ENCODE peak calls at places on chromosome 11, in eight cellular contexts. B is hepatocyte, F is left ventricle myocardium inferior, R is SK-N-SH, M is body of pancreas, J is transverse colon, U is ovary, X is stomach. Z is an unnamed sample. For H3K9me3, the result is how much of the 10 kb centered on the place peaks cover.

GRCh38 chr11:62153087-62153395 is 29.2 kb downstream of the INCENP start:
- DNase-seq in M (no peak), U (no peak), X (no peak), F (no peak), B (no peak), J (no peak), R (no peak), Z (no peak)

GRCh38 chr11:79626135-79626748 is 185.4 kb upstream of the TENM4 start:
- DNase-seq in X (no peak), B (no peak), R (no peak), J (no peak), M (no peak), U (no peak), F (no peak), Z (no peak)

GRCh38 chr11:68798221-68798813 is 43.4 kb downstream of the CPT1A start:
- DNase-seq in X (no peak), J (peak), M (no peak), R (peak), B (no peak), U (no peak), F (no peak), Z (peak)

GRCh38 chr11:122695076-122695620 is 39.6 kb downstream of the UBASH3B start:
- DNase-seq in M (no peak), B (no peak), F (no peak), U (no peak), X (no peak), J (no peak), R (no peak), Z (no peak)

GRCh38 chr11:98194611-98195010 is 826.1 kb upstream of the CNTN5 start:
- DNase-seq in J (no peak), M (no peak), U (no peak), B (no peak), X (no peak), F (no peak), R (no peak), Z (no peak)

GRCh38 chr11:8206251-8207079 is 37.6 kb upstream of the RIC3 start:
- DNase-seq in U (no peak), F (peak), B (no peak), R (peak), M (peak), J (no peak), X (peak), Z (no peak)

GRCh38 chr11:85826096-85826855 is 15.3 kb upstream of the SYTL2 start:
- DNase-seq in R (peak), M (no peak), F (peak), J (peak), B (peak), X (no peak), U (peak), Z (peak)

GRCh38 chr11:27971256-27971655 is 136.7 kb downstream of the KIF18A start:
- DNase-seq in F (no peak), X (no peak), U (no peak), R (no peak), M (no peak), J (no peak), B (no peak), Z (no peak)

GRCh38 chr11:124834526-124835190 is 30.6 kb upstream of the ROBO3 start:
- DNase-seq in X (no peak), R (no peak), U (no peak), F (no peak), M (no peak), J (no peak), B (no peak), Z (no peak)

GRCh38 chr11:11992813-11993212 is 15.6 kb downstream of the DKK3 start:
- DNase-seq in F (no peak), B (no peak), U (no peak), R (no peak), M (no peak), X (no peak), J (no peak), Z (no peak)

GRCh38 chr11:78657968-78658839 is 83.5 kb upstream of the NARS2 start:
- DNase-seq in U (no peak), B (no peak), R (no peak), M (no peak), J (no peak), F (no peak), X (no peak), Z (no peak)

GRCh38 chr11:87338046-87338639 is 300.4 kb downstream of the TMEM135 start:
- DNase-seq in U (no peak), J (no peak), B (no peak), X (no peak), R (no peak), M (no peak), F (no peak), Z (no peak)

GRCh38 chr11:23425379-23425778 is 565.1 kb upstream of the CCDC179 start:
- DNase-seq in F (no peak), J (no peak), X (no peak), M (no peak), U (no peak), R (no peak), B (no peak), Z (no peak)

GRCh38 chr11:96061730-96062524 is 138.0 kb upstream of the MTMR2 start:
- DNase-seq in M (no peak), X (no peak), R (no peak), B (peak), U (no peak), J (no peak), F (no peak), Z (no peak)

GRCh38 chr11:28090052-28090749 is 17.8 kb downstream of the KIF18A start:
- DNase-seq in U (no peak), J (no peak), B (no peak), M (no peak), R (no peak), F (no peak), X (no peak), Z (no peak)

GRCh38 chr11:9625158-9625557 is 38.7 kb upstream of the SWAP70 start:
- DNase-seq in B (no peak), X (no peak), R (no peak), U (no peak), M (no peak), J (no peak), F (no peak), Z (no peak)

GRCh38 chr11:62830904-62831519 is 839 bp downstream of the STX5 start:
- DNase-seq in M (peak), J (no peak), B (no peak), U (no peak), R (peak), F (no peak), X (no peak), Z (peak)

GRCh38 chr11:3167143-3168119 is 2.3 kb upstream of the OSBPL5 start:
- DNase-seq in U (no peak), M (no peak), B (no peak), X (no peak), R (no peak), F (peak), J (peak), Z (no peak)

GRCh38 chr11:3169235-3169951 is 4.3 kb upstream of the OSBPL5 start:
- DNase-seq in M (peak), R (no peak), F (peak), X (peak), B (no peak), J (peak), U (peak), Z (no peak)

GRCh38 chr11:3170756-3171670 is 5.9 kb upstream of the OSBPL5 start:
- DNase-seq in F (no peak), R (no peak), X (no peak), M (no peak), J (no peak), U (no peak), B (no peak), Z (no peak)

GRCh38 chr11:3171931-3172560 is 6.9 kb upstream of the OSBPL5 start:
- DNase-seq in R (no peak), X (no peak), B (no peak), U (no peak), J (no peak), M (no peak), F (no peak), Z (no peak)

DNA sequence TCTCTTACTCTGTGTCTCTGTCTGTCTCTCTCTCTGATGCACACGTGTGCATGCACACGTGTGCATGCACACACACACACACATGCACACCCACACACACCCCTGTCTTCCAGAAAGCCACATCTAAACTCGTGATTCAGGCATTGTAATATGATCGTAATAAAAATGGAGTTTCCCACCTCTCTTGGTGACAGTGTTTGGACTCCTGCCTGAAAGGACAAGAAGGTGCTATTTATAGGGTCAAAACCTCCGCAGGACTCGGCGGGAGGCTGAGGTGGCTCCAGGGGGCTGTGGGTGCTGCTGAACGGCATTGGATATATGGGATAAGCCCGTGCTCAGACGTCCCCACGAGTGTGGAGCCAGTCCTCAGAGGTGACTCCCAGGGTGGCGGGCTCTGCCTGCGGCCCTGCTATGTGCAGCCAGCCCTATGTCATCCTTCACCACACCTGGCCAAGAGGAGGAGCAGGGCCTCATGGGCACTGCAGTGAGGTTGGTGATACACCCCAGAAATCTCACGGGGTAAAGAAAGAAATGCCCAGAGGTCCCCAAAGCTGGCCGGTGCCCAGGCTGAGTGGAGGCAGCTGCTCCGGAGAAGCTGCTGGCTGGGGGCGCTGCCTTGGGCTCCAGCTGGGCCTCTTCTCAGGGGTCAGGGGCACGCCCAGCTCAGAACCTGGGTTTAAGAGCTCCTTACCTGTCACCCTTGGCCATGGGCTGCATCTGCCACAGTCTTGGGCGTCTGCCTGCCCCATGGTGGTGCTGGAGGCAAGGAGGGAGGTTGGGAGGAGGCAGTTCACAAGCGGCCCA is 5.0 kb upstream of the OSBPL5 start:
- DNase-seq in F (no peak), X (no peak), M (peak), R (no peak), B (no peak), U (no peak), J (no peak), Z (no peak)
- TF ChIP-seq CTCF in F (no peak), X (no peak), M (no peak), R (no peak), B (no peak), U (no peak), J (no peak), Z (no peak)

GRCh38 chr11:60790726-60791125 is 5.6 kb downstream of the MS4A10 start:
- DNase-seq in U (no peak), F (no peak), X (no peak), B (no peak), M (no peak), R (no peak), J (no peak), Z (no peak)
- H3K9me3 ChIP-seq in U (under half), F (under half), X (under half), B (under half), M (under half), R (under half), J (under half), Z (under half)

GRCh38 chr11:131865860-131866259 is 495.4 kb downstream of the NTM start:
- DNase-seq in R (no peak), B (no peak), U (no peak), X (no peak), F (no peak), J (no peak), M (no peak), Z (no peak)

GRCh38 chr11:131864205-131864604 is 493.8 kb downstream of the NTM start:
- DNase-seq in B (no peak), M (no peak), J (no peak), X (no peak), F (no peak), R (peak), U (no peak), Z (no peak)

GRCh38 chr11:131867457-131868257 is 497.2 kb downstream of the NTM start:
- DNase-seq in F (peak), X (peak), M (peak), R (peak), J (peak), U (no peak), B (peak), Z (peak)

GRCh38 chr11:131868769-131869482 is 498.5 kb downstream of the NTM start:
- DNase-seq in R (no peak), M (no peak), B (no peak), U (no peak), F (no peak), X (no peak), J (no peak), Z (no peak)

GRCh38 chr11:131866535-131867400 is 496.4 kb downstream of the NTM start:
- DNase-seq in U (no peak), R (no peak), X (no peak), B (no peak), J (no peak), M (no peak), F (no peak), Z (no peak)
- TF ChIP-seq CTCF in U (no peak), R (peak), X (no peak), B (no peak), J (no peak), M (no peak), F (no peak), Z (no peak)

DNA sequence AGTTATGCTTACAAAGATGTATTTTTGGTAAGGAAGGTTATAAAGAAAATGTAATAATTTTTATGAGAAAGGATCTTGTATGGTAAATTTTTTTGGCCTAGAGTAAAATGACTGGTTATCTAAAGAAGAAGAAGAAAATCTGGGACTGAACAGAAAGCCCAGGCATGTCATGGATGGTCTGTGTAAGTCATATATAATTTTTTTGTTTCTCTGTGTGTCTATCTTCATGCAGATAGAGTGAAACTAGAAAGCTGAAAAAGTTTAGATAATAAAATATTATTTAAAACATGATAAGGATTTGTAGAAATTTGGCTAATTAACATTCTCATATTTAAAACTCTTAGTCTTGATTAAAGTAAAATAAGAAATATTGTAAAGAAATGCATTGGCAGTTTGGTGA is 27.6 kb upstream of the MPEG1 start:
- DNase-seq in R (no peak), J (no peak), B (no peak), U (no peak), F (no peak), M (no peak), X (no peak), Z (no peak)
- H3K9me3 ChIP-seq in R (under half), J (under half), B (under half), U (under half), F (half or more), M (under half), X (under half), Z (under half)

GRCh38 chr11:34356130-34356529 is 1.7 kb downstream of the ABTB2 start:
- DNase-seq in M (no peak), R (no peak), J (no peak), B (no peak), X (no peak), U (no peak), F (no peak), Z (no peak)
- TF ChIP-seq CTCF in M (no peak), R (no peak), J (no peak), B (peak), X (no peak), U (no peak), F (no peak), Z (no peak)

GRCh38 chr11:58788355-58789023 is 56.0 kb downstream of the GLYATL2 start:
- DNase-seq in F (no peak), U (peak), R (peak), B (peak), M (peak), X (peak), J (peak), Z (peak)
- H3K9me3 ChIP-seq in F (under half), U (under half), R (under half), B (under half), M (under half), X (under half), J (under half), Z (under half)

GRCh38 chr11:126083829-126084607 is 21.4 kb upstream of the CDON start:
- DNase-seq in J (no peak), U (no peak), R (peak), F (no peak), B (no peak), X (no peak), M (peak), Z (no peak)
- TF ChIP-seq CTCF in J (no peak), U (no peak), R (no peak), F (no peak), B (no peak), X (no peak), M (no peak), Z (no peak)

DNA sequence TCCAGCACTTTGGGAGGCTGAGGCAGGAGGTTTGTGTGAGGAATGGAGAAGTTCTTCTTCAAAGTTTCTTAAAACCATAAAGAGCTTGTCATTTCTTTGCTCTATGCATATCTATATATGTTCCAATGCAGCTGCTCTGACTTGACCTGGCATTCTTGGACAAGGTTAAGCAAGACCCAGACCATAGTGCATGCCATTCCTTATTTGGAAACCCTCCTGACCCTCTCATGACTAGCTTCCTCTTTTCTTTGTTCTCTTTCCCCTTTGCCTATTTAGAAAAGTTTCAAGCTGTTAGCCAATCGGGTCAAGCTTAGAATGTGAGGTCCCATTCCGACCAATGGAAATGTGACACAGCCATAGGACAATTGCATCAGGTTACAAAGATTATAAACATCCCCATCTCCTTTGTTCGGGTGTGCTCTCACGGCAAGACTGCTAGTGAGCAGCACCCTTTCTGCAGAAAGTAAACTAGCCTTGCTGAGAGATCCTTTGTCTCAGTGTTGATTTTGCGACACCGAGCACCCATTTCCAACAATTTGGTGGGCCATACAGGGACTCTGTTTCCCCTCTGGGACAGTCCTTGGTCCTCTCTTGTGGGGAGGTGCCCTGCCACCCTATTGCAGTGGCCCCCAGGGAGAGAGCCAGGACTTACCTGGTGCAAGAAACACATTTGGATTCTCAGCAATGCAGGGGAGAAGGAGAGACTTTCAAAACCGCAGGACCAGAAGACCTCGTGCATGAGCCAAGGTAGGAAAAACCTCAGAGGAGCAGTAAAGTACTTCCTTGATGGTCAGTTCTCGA is 39.9 kb upstream of the ANO1 start:
- DNase-seq in F (no peak), J (no peak), X (peak), M (no peak), U (no peak), B (no peak), R (no peak), Z (peak)
- H3K9me3 ChIP-seq in F (under half), J (under half), X (under half), M (under half), U (under half), B (under half), R (under half), Z (under half)

DNA sequence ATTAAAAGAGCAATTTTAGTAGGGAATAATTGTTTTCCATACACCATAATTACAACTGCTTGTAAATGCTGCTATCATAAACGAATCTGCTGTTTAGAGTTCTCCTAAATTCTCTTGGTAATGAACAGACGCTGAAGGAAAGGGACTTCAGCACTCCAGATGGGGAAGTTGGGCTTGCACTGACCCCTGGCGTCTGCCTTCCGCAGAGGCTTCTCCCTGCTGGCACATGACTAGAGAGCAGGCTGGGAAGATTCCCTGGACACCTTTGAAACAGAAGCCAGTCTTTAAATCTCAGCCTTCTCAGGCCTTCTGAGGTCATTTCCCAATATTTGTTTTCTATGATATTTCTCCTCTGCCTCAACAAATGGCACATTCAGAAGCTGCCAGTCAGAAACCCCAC is 84.1 kb downstream of the NXPE2 start:
- DNase-seq in X (peak), J (peak), B (peak), M (peak), R (peak), U (peak), F (peak), Z (peak)
- TF ChIP-seq CTCF in X (peak), J (peak), B (peak), M (peak), R (peak), U (no peak), F (peak), Z (peak)

Z was measured in Caco-2.